ENCODE peak calls at places on chromosomes 5 and 9, in seven cellular contexts. O, M, E, A, W, I and U are unnamed samples. For H3K27me3, the result is how much of the 10 kb centered on the place peaks cover.

GRCh38 chr9:127762111-127762676 is 16.3 kb downstream of the SH2D3C start:
- DNase-seq in O (no peak), E (no peak), I (no peak), M (peak), A (no peak), W (peak), U (peak)

GRCh38 chr9:8384126-8384525 is 584.5 kb upstream of the DMAC1 start:
- DNase-seq in W (no peak), I (no peak), M (no peak), O (no peak), A (no peak), E (no peak), U (no peak)

GRCh38 chr5:60470881-60471280 is 229.1 kb downstream of the DEPDC1B start:
- DNase-seq in M (no peak), A (no peak), W (no peak), I (no peak), E (no peak), O (no peak), U (no peak)

GRCh38 chr5:146089287-146089686 is 16.1 kb downstream of the PLAC8L1 start:
- DNase-seq in I (no peak), W (no peak), A (no peak), E (no peak), M (no peak), O (no peak), U (no peak)

GRCh38 chr5:159310492-159310891 is 19.8 kb downstream of the IL12B start:
- DNase-seq in A (peak), I (no peak), M (peak), W (no peak), O (no peak), E (peak), U (no peak)

GRCh38 chr5:153777681-153778080 is 261.0 kb downstream of the FAM114A2 start:
- DNase-seq in I (no peak), W (no peak), O (no peak), A (no peak), M (no peak), E (no peak), U (no peak)

GRCh38 chr9:69086769-69087168 is 51.2 kb downstream of the FXN start:
- DNase-seq in E (no peak), M (no peak), A (no peak), O (peak), W (no peak), I (no peak), U (peak)

GRCh38 chr5:150119421-150120061 is 33.2 kb upstream of the CSF1R start:
- DNase-seq in I (no peak), O (no peak), M (peak), A (no peak), E (no peak), W (peak), U (no peak)

GRCh38 chr9:4146293-4146692 is 153.6 kb downstream of the GLIS3 start:
- DNase-seq in E (peak), I (no peak), M (no peak), A (no peak), O (no peak), W (no peak), U (no peak)

GRCh38 chr5:58666598-58667595 is 84.0 kb downstream of the RAB3C start:
- DNase-seq in M (peak), O (no peak), I (no peak), E (no peak), A (no peak), W (no peak), U (peak)

GRCh38 chr5:144538845-144539244 is 368.2 kb downstream of the KCTD16 start:
- DNase-seq in A (no peak), O (no peak), I (no peak), M (no peak), E (no peak), W (no peak), U (no peak)

GRCh38 chr9:124522121-124523098 is 15.2 kb upstream of the NR5A1 start:
- DNase-seq in M (no peak), O (no peak), E (no peak), W (no peak), I (no peak), A (peak), U (no peak)

GRCh38 chr9:115013998-115014397 is 83.6 kb upstream of the TNFSF8 start:
- DNase-seq in O (peak), M (peak), I (no peak), A (peak), W (peak), E (peak), U (peak)

GRCh38 chr5:177111720-177112394 is 21.7 kb upstream of the NSD1 start:
- DNase-seq in I (no peak), M (peak), W (no peak), O (peak), E (peak), A (peak), U (peak)

GRCh38 chr9:123550012-123550411 is 194.0 kb downstream of the CRB2 start:
- DNase-seq in E (no peak), I (no peak), W (no peak), M (no peak), A (no peak), O (no peak), U (no peak)

GRCh38 chr5:61298580-61298979 is 33.5 kb upstream of the ZSWIM6 start:
- DNase-seq in W (no peak), M (no peak), A (peak), E (no peak), O (peak), I (no peak), U (peak)

GRCh38 chr9:114732842-114733241 is 50.9 kb upstream of the TEX48 start:
- DNase-seq in M (no peak), I (no peak), A (peak), E (peak), O (no peak), W (no peak), U (no peak)

GRCh38 chr5:127942246-127943060 is 141.1 kb upstream of the SLC12A2 start:
- DNase-seq in M (no peak), W (no peak), I (no peak), A (peak), O (peak), E (peak), U (peak)

GRCh38 chr5:61704289-61704688 is 372.2 kb downstream of the ZSWIM6 start:
- DNase-seq in E (no peak), W (no peak), O (no peak), I (no peak), M (no peak), A (no peak), U (peak)

GRCh38 chr5:17743580-17744435 is 109.5 kb downstream of the TAF11L14 start:
- DNase-seq in O (peak), A (peak), M (no peak), W (no peak), I (no peak), E (no peak), U (no peak)

GRCh38 chr9:132071847-132072507 is 7.7 kb downstream of the MED27 start:
- DNase-seq in O (no peak), I (no peak), A (no peak), W (no peak), E (no peak), M (no peak), U (no peak)

GRCh38 chr5:28310696-28311095 is 1272.3 kb upstream of the CDH9 start:
- DNase-seq in M (no peak), O (no peak), E (no peak), A (no peak), W (no peak), I (no peak), U (no peak)

GRCh38 chr5:74594172-74595040 is 46.1 kb downstream of the ENC1 start:
- DNase-seq in I (no peak), O (no peak), W (no peak), E (no peak), A (no peak), M (no peak), U (peak)

GRCh38 chr5:95760291-95761191 is 29.4 kb downstream of the RHOBTB3 start:
- DNase-seq in E (peak), O (peak), M (no peak), I (peak), A (peak), W (no peak), U (peak)

GRCh38 chr9:33159058-33159759 is 7.9 kb downstream of the B4GALT1 start:
- DNase-seq in A (peak), W (peak), M (peak), I (no peak), O (peak), E (peak), U (peak)

GRCh38 chr5:137995077-137995746 is 37.7 kb downstream of the FAM13B start:
- DNase-seq in M (no peak), I (no peak), O (peak), A (peak), W (no peak), E (no peak), U (peak)

GRCh38 chr9:88658311-88658822 is 123.4 kb downstream of the NXNL2 start:
- DNase-seq in A (no peak), W (peak), E (no peak), I (no peak), M (peak), O (peak), U (no peak)

GRCh38 chr9:71303351-71303750 is 181.9 kb upstream of the TRPM3 start:
- DNase-seq in E (no peak), I (no peak), W (no peak), O (no peak), A (no peak), M (no peak), U (no peak)

GRCh38 chr5:89998505-89998904 is 411.1 kb downstream of the CETN3 start:
- DNase-seq in A (no peak), W (no peak), M (no peak), E (no peak), I (no peak), O (no peak), U (no peak)

GRCh38 chr9:14159440-14160222 is 154.3 kb downstream of the NFIB start:
- DNase-seq in W (no peak), A (no peak), M (no peak), O (peak), I (no peak), E (no peak), U (no peak)

GRCh38 chr9:14158911-14159310 is 155.0 kb downstream of the NFIB start:
- DNase-seq in A (peak), M (no peak), I (no peak), O (peak), E (peak), W (no peak), U (peak)

GRCh38 chr9:14155237-14155636 is 158.7 kb downstream of the NFIB start:
- DNase-seq in O (no peak), M (no peak), W (no peak), E (no peak), A (no peak), I (no peak), U (peak)

GRCh38 chr9:14156046-14156445 is 157.9 kb downstream of the NFIB start:
- DNase-seq in W (no peak), O (no peak), M (no peak), E (no peak), I (no peak), A (no peak), U (no peak)

DNA sequence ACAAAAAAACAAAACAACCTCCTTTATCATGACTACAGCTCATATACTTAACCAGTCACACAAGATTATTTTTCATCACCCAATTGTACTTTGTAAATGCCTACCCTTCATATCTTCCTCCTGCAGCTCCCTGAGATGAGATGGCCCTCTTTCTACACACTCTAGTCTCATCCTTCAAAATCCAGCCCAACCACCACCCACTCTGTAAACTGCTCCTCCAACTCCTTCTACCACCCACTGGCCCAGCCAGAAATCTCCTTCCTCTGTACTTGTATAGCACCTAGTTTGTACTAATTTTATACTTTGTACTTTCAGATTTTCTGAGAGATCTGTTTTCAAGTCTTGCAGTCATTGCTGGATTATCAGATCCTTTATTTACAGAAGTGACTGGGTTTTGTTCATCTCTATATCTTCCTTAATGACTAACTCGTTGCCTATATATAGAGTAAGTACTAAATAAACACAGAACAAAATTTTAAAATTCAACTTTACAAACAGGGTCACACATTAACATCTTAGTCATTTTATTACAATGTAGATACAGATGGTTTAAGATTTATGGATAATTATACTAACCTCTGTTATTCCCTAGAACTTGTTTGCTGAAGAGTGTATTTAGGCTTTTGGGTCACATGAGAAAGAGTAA is 155.7 kb downstream of the NFIB start:
- DNase-seq in E (no peak), W (no peak), O (no peak), I (no peak), A (peak), M (no peak), U (no peak)
- H3K27me3 ChIP-seq in E (under half), W (under half), O (under half), I (under half), A (under half), M (under half), U (under half)

DNA sequence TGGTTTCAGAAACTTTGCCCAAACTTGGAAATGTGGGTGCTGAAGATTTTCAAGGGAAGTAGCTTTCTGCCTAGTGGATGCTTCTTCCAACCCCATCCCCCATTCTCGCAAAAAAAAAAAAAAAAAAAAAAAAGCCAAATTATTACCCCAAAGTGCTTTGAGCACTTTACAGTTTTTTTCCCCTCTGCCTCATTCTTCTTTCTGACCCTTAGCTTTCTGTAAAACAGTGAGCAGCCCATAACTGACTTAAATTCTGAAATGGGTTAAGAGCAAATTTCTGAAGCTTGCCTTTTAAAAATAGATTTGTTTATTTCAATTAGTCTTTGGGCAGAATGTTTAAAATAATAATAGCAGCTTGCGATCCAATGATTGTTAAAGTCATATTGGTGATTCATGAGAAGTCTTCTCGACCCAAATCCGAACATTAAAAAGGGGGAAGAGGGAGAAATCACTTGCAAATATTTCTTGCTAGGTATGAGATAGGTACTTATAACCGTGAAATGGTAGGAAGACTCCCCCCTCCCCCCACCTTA is 991 bp downstream of the FST start:
- DNase-seq in A (no peak), O (peak), M (no peak), E (no peak), W (no peak), I (no peak), U (no peak)
- H3K27me3 ChIP-seq in A (under half), O (under half), M (under half), E (under half), W (under half), I (under half), U (under half)

DNA sequence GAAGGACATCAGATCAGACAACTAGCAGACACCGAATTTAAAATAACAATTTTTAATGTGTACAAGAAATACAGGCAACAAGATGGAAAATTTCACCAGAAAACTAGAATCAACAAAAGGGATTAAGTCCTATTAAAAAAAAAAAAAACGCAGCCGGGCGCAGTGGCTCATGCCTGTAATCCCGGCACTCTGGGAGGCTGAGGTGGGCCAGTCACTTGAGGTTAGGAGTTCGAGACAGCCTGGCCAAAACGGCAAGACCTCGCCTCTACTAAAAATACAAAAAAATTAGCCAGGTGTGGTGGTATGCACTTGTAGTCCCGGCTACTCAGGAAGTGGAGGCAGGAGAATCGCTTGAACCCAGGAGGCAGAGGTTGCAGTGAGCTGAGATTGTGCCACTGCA is 64.3 kb upstream of the UBAC1 start:
- DNase-seq in W (no peak), I (no peak), O (no peak), M (no peak), A (no peak), E (no peak), U (no peak)
- H3K27me3 ChIP-seq in W (under half), I (under half), O (under half), M (under half), A (under half), E (under half), U (under half)

GRCh38 chr5:31911291-31912265 is 262.5 kb downstream of the GOLPH3 start:
- DNase-seq in W (no peak), E (no peak), I (no peak), M (no peak), A (peak), O (no peak), U (no peak)

GRCh38 chr5:31909073-31909472 is 265.0 kb downstream of the GOLPH3 start:
- DNase-seq in M (no peak), E (no peak), W (no peak), O (no peak), I (no peak), A (no peak), U (no peak)

GRCh38 chr5:31913796-31914188 is 260.3 kb downstream of the GOLPH3 start:
- DNase-seq in A (no peak), E (no peak), I (no peak), O (no peak), W (no peak), M (no peak), U (no peak)

GRCh38 chr5:31908396-31908795 is 265.7 kb downstream of the GOLPH3 start:
- DNase-seq in I (no peak), A (no peak), E (no peak), M (no peak), W (no peak), O (no peak), U (no peak)
- H3K27me3 ChIP-seq in I (under half), A (under half), E (under half), M (under half), W (under half), O (under half), U (under half)

GRCh38 chr9:136657975-136658848 is 4.5 kb upstream of the EGFL7 start:
- DNase-seq in A (no peak), W (peak), I (no peak), O (no peak), M (peak), E (peak), U (peak)

GRCh38 chr9:136659861-136660784 is 2.6 kb upstream of the EGFL7 start:
- DNase-seq in I (no peak), E (no peak), A (no peak), M (peak), O (no peak), W (peak), U (peak)

GRCh38 chr9:136660971-136661540 is 1.7 kb upstream of the EGFL7 start:
- DNase-seq in W (no peak), A (no peak), O (no peak), E (no peak), I (no peak), M (peak), U (no peak)

GRCh38 chr9:136656795-136657611 is 5.7 kb upstream of the EGFL7 start:
- DNase-seq in A (no peak), E (no peak), O (no peak), M (peak), W (peak), I (no peak), U (peak)

GRCh38 chr9:136658849-136659535 is 3.7 kb upstream of the EGFL7 start:
- DNase-seq in I (no peak), W (no peak), M (peak), E (no peak), A (no peak), O (no peak), U (peak)
- H3K27me3 ChIP-seq in I (under half), W (under half), M (under half), E (under half), A (under half), O (under half), U (under half)

GRCh38 chr9:126643945-126644527 is 30.3 kb downstream of the LMX1B start:
- DNase-seq in A (peak), O (no peak), W (no peak), M (peak), I (no peak), E (no peak), U (no peak)
- H3K27me3 ChIP-seq in A (under half), O (half or more), W (half or more), M (under half), I (half or more), E (under half), U (half or more)

GRCh38 chr9:99018653-99019052 is 74.9 kb downstream of the COL15A1 start:
- DNase-seq in I (no peak), E (no peak), O (no peak), M (no peak), A (no peak), W (no peak), U (no peak)
- H3K27me3 ChIP-seq in I (under half), E (under half), O (under half), M (under half), A (under half), W (under half), U (under half)

DNA sequence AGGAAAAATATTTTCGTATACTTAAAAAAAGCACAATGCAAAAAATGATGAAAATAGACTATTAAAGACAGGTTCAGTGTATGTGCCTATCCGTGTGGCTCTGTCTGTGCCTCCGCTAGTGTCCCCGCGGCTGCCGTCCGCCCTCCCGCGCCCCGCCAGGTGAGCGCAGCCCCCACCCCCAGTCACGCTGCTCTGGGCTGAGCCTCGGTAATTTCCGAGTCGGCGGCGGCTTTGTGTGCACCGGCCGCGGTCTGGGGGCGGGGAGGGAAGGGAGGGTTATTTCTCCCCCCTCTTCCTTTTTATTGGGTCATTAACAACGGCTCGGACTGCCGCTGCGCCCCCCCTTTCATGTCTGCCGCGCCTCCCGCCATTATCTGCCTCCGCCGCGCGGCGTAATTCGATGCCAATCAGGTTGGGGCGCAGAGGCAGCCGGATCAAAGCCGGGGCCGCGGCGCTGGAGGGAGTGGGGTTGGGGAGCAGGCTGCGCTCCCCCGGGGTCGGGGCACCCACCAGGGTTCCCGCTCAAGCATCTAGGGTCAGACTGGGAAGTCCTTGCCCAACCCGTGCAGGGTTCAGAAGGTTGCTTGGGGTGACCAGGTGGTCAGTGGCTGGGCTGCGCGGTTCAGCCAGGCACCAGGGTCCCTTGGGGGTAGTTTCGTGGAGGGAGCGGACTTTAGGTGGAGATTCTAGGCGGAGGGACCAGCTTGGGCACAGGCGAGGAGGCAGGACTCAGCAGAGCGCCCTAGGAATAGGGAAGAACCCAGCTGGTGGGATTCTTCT is 39.5 kb upstream of the PSD2 start:
- DNase-seq in W (no peak), M (no peak), O (no peak), I (no peak), E (no peak), A (no peak), U (no peak)
- H3K27me3 ChIP-seq in W (half or more), M (under half), O (under half), I (under half), E (under half), A (under half), U (under half)

GRCh38 chr5:135039526-135040296 is 5.7 kb upstream of the PITX1 start:
- DNase-seq in O (no peak), E (no peak), I (no peak), M (no peak), W (no peak), A (no peak), U (no peak)
- H3K27me3 ChIP-seq in O (half or more), E (under half), I (under half), M (under half), W (half or more), A (under half), U (half or more)